ENCODE peak calls at places on chromosomes 2 and 18, in seven cellular contexts. C is CD8-positive, alpha-beta T cell; D is HuH-7; K is activated T-cell treated with anti-CD3 and anti-CD28 coated beads for 24 hours; F is activated T-helper 2 cell treated with anti-CD3 and anti-CD28 coated beads, Interferon-gamma antibody, Interleukin-2, Interleukin-4, amounts not matched to agents 10 μg/mL and 5 μg/mL and 100 μg/mL, durations not matched to agents 14 hours and 24 hours and 36 hours; P is PC-9; T is caudate nucleus. V is an unnamed sample.

GRCh38 chr2:99066075-99066557 is 75.4 kb upstream of the C2orf15 start:
- DNase-seq in D (peak), P (peak), T (no peak), K (no peak), C (no peak), F (no peak), V (no peak)

GRCh38 chr2:145524836-145525235 is 1004.9 kb upstream of the ZEB2 start:
- DNase-seq in P (no peak), K (no peak), F (no peak), C (no peak), T (no peak), D (no peak), V (no peak)

GRCh38 chr18:78641689-78642231 is 337.9 kb upstream of the SALL3 start:
- DNase-seq in F (no peak), C (no peak), D (no peak), T (no peak), P (no peak), K (no peak), V (no peak)

GRCh38 chr18:58805482-58806187 is 59.0 kb upstream of the ZNF532 start:
- DNase-seq in C (no peak), F (no peak), P (no peak), D (no peak), K (no peak), T (no peak), V (no peak)

GRCh38 chr2:147327636-147328035 is 517.2 kb upstream of the ACVR2A start:
- DNase-seq in D (no peak), C (no peak), K (peak), T (no peak), F (no peak), P (no peak), V (no peak)

GRCh38 chr18:23812566-23813440 is 123.5 kb downstream of the LAMA3 start:
- DNase-seq in C (no peak), K (no peak), P (no peak), T (no peak), F (no peak), D (no peak), V (no peak)

GRCh38 chr18:8994603-8995002 is 107.9 kb upstream of the NDUFV2 start:
- DNase-seq in D (no peak), K (no peak), P (peak), C (no peak), T (no peak), F (no peak), V (no peak)

GRCh38 chr2:61950571-61951315 is 45.3 kb downstream of the COMMD1 start:
- DNase-seq in K (no peak), D (no peak), P (no peak), F (no peak), C (no peak), T (no peak), V (no peak)

GRCh38 chr2:202635441-202636296 is 900 bp downstream of the FAM117B start:
- DNase-seq in D (peak), K (peak), C (peak), P (peak), T (peak), F (peak), V (peak)

GRCh38 chr2:112887904-112888303 is 23.1 kb upstream of the IL37 start:
- DNase-seq in T (no peak), K (no peak), F (no peak), D (no peak), C (no peak), P (no peak), V (no peak)

GRCh38 chr2:130371723-130372054 is 15.8 kb downstream of the PTPN18 start:
- DNase-seq in K (no peak), T (no peak), C (no peak), P (no peak), D (no peak), F (no peak), V (no peak)

GRCh38 chr18:54734059-54734458 is 94.2 kb upstream of the RAB27B start:
- DNase-seq in F (no peak), T (no peak), P (no peak), C (no peak), K (no peak), D (no peak), V (no peak)

GRCh38 chr18:62767321-62767720 is 52.0 kb downstream of the PHLPP1 start:
- DNase-seq in P (peak), C (no peak), D (no peak), K (no peak), F (no peak), T (no peak), V (no peak)

GRCh38 chr2:226799976-226800940 is 638 bp upstream of the IRS1 start:
- DNase-seq in C (no peak), P (no peak), T (no peak), K (no peak), D (peak), F (peak), V (peak)

GRCh38 chr2:233972941-233973575 is 55.9 kb downstream of the TRPM8 start:
- DNase-seq in T (no peak), C (no peak), P (peak), F (no peak), K (no peak), D (no peak), V (no peak)

GRCh38 chr2:228657807-228658402 is 476.4 kb upstream of the SPHKAP start:
- DNase-seq in T (no peak), F (no peak), C (no peak), P (peak), D (peak), K (no peak), V (no peak)

GRCh38 chr2:71665168-71666093 is 212.1 kb downstream of the DYSF start:
- DNase-seq in D (no peak), T (no peak), P (no peak), C (no peak), K (no peak), F (no peak), V (no peak)

GRCh38 chr2:169301596-169302330 is 60.6 kb downstream of the LRP2 start:
- DNase-seq in P (no peak), K (no peak), C (no peak), D (no peak), T (no peak), F (no peak), V (no peak)

GRCh38 chr18:79955302-79956075 is 4.0 kb upstream of the SLC66A2 start:
- DNase-seq in K (no peak), C (no peak), P (no peak), D (no peak), F (no peak), T (no peak), V (no peak)

GRCh38 chr2:45585267-45585861 is 25.7 kb downstream of the SRBD1 start:
- DNase-seq in T (no peak), C (no peak), D (peak), F (no peak), K (no peak), P (no peak), V (no peak)

GRCh38 chr2:2269426-2269825 is 61.6 kb downstream of the MYT1L start:
- DNase-seq in C (no peak), D (no peak), F (no peak), T (no peak), K (no peak), P (no peak), V (no peak)

GRCh38 chr2:127577973-127578372 is 42.5 kb downstream of the MYO7B start:
- DNase-seq in T (no peak), C (no peak), K (no peak), F (peak), P (peak), D (no peak), V (no peak)

V was measured in posterior cingulate gyrus.